ENCODE peak calls at places on chromosomes 4 and X, in six cellular contexts. E is fibroblast of the aortic adventitia, D is endodermal cell, C is WTC11, O is uterus, B is psoas muscle. L is an unnamed sample.

GRCh38 chrX:3143043-3143799 is 102.0 kb downstream of the ARSF start:
- DNase-seq in D (no peak), O (no peak), B (no peak), E (no peak), C (no peak), L (no peak)

GRCh38 chr4:137545461-137545861 is 13.2 kb upstream of the PCDH18 start:
- DNase-seq in B (no peak), D (no peak), O (peak), E (peak), C (no peak), L (no peak)

GRCh38 chr4:66750273-66750672 is 795.0 kb downstream of the CENPC start:
- DNase-seq in C (no peak), D (no peak), O (no peak), E (no peak), B (no peak), L (no peak)

GRCh38 chr4:57147335-57148060 is 37.3 kb upstream of the IGFBP7 start:
- DNase-seq in D (no peak), E (peak), O (no peak), B (no peak), C (no peak), L (no peak)

GRCh38 chrX:110836982-110837381 is 41.4 kb upstream of the CHRDL1 start:
- DNase-seq in C (peak), O (no peak), D (peak), E (no peak), B (no peak), L (no peak)

GRCh38 chr4:38008493-38009120 is 48.4 kb downstream of the PTTG2 start:
- DNase-seq in D (no peak), B (no peak), C (no peak), E (no peak), O (no peak), L (no peak)

GRCh38 chr4:37082912-37083311 is 161.6 kb upstream of the NWD2 start:
- DNase-seq in D (no peak), C (no peak), E (no peak), B (no peak), O (no peak), L (no peak)

GRCh38 chrX:155761185-155761584 is 120.0 kb upstream of the VAMP7 start:
- DNase-seq in E (no peak), D (no peak), C (no peak), O (no peak), B (no peak), L (no peak)

GRCh38 chr4:163495900-163496299 is 1.4 kb downstream of the TMA16 start:
- DNase-seq in O (no peak), E (no peak), B (no peak), D (no peak), C (no peak), L (no peak)

GRCh38 chr4:53346920-53347852 is 18.7 kb downstream of the SCFD2 start:
- DNase-seq in D (no peak), B (no peak), O (no peak), E (peak), C (no peak), L (no peak)

GRCh38 chrX:104668550-104668949 is 102.6 kb downstream of the IL1RAPL2 start:
- DNase-seq in D (no peak), E (no peak), C (no peak), O (no peak), B (no peak), L (no peak)

GRCh38 chrX:68932611-68933010 is 103.8 kb downstream of the EFNB1 start:
- DNase-seq in E (peak), B (peak), O (no peak), C (no peak), D (no peak), L (no peak)

GRCh38 chr4:84814100-84814750 is 152.3 kb downstream of the WDFY3 start:
- DNase-seq in D (no peak), C (no peak), E (peak), O (peak), B (no peak), L (no peak)

GRCh38 chr4:1874207-1874606 is 3.0 kb downstream of the NSD2 start:
- DNase-seq in C (no peak), E (no peak), B (no peak), O (no peak), D (no peak), L (no peak)

GRCh38 chr4:80492761-80493160 is 157.2 kb downstream of the CFAP299 start:
- DNase-seq in B (no peak), C (no peak), O (no peak), D (no peak), E (no peak), L (no peak)
- TF ChIP-seq CTCF in B (no peak), C (no peak), O (no peak), D (no peak), E (no peak), L (no peak)

GRCh38 chr4:156377036-156377700 is 423.5 kb upstream of the CTSO start:
- DNase-seq in E (peak), C (no peak), D (no peak), B (no peak), O (no peak), L (no peak)

GRCh38 chr4:156374069-156374468 is 420.4 kb upstream of the CTSO start:
- DNase-seq in D (no peak), C (no peak), E (no peak), O (peak), B (no peak), L (no peak)

GRCh38 chr4:156374894-156375293 is 421.2 kb upstream of the CTSO start:
- DNase-seq in B (no peak), C (no peak), D (no peak), E (no peak), O (no peak), L (no peak)

GRCh38 chr4:156378053-156378665 is 424.5 kb upstream of the CTSO start:
- DNase-seq in O (no peak), B (no peak), C (peak), D (peak), E (peak), L (no peak)
- TF ChIP-seq CTCF in O (peak), B (peak), C (peak), D (peak), E (peak), L (peak)

DNA sequence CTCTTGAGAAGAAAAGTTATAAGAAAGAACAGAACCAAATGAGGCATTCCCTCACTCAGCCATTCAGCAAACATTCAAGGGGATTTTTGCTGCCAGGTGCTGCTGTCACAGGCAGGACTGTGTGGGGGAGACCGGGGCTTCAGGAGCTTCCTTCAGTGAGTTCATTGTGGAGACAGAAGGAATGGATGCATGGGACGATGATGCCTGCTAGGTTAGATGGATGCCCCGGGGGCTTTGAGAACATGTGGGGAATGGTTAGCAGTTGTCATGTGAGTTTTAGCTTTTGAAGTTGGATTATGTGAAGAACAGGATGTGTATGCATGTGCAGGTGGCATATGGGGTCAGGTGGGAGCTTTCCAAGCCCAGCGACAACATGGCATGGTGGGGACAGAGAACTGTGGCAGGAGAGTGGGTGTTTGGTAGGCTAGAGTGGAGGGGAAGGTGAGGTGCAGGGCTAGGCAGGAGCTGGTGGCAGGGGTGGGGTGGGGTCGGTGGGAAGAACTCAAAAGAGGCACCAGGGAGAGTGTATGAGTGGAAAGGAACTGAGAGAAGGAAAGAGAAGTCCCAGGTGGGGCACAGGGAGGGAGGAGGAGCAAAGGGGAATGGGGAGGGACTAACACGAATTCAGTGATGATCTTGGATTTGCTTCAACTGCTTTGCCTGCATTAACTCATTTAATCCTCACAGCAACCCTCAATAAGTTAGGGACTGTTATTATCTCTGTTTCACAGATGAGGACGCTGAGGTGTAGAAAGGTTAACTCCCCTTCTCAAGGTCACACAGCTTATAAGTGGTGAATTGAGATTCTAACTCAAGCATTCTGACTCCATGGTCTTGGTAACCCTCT is 8.4 kb downstream of the DCUN1D4 start:
- DNase-seq in D (no peak), B (no peak), C (no peak), E (no peak), O (no peak), L (no peak)
- TF ChIP-seq CTCF in D (no peak), B (no peak), C (no peak), E (no peak), O (no peak), L (no peak)

DNA sequence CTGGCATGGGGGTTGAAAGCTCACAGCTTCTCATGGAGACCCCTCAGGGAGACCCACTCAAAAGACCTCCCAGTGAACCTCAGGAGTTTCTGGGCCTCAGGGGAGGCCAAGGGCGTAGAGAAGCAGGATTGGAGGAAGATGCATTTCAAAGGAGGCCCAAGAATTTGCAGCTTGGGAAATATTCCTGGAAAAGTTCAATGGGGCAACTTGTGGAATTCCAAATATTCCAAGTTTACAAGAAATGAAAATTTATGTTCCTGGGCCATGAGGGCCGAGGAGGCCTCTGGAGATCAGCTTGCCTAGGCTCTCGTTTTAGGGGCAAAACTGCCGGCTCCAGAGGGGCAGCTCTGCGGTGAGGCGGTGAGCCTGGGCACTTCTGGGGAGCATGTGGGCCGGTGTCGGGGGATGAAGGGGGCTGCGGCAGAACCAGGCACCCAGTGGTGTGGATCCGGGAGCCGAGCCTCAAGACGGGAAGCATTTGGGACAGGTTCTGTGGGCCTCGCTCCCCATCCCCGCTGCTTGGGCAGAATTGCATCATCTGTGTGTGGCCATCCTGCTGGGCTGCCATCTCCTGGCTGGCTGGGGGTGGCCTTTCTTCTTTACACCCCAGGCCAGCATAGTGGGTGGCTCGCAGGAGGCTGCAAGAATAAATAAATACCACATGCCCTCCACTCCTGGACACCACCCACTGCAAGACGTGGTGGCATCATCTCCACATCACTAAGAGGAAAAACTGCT is 54.6 kb upstream of the GPR78 start:
- DNase-seq in B (peak), D (no peak), O (no peak), C (no peak), E (peak), L (no peak)
- TF ChIP-seq CTCF in B (no peak), D (no peak), O (no peak), C (no peak), E (no peak), L (no peak)

GRCh38 chr4:17128268-17128667 is 229.8 kb upstream of the LDB2 start:
- DNase-seq in B (no peak), C (no peak), D (no peak), E (peak), O (no peak), L (no peak)

GRCh38 chr4:17126306-17126978 is 228.0 kb upstream of the LDB2 start:
- DNase-seq in E (peak), D (no peak), C (no peak), B (no peak), O (no peak), L (no peak)

GRCh38 chr4:17120761-17121160 is 222.3 kb upstream of the LDB2 start:
- DNase-seq in C (no peak), B (no peak), D (no peak), O (no peak), E (peak), L (no peak)

GRCh38 chr4:17124767-17125166 is 226.3 kb upstream of the LDB2 start:
- DNase-seq in O (no peak), E (no peak), D (no peak), C (no peak), B (no peak), L (no peak)
- TF ChIP-seq CTCF in O (no peak), E (peak), D (peak), C (peak), B (no peak), L (peak)

GRCh38 chr4:40843696-40844095 is 93.9 kb downstream of the NSUN7 start:
- DNase-seq in B (no peak), E (no peak), D (peak), C (peak), O (no peak), L (no peak)
- TF ChIP-seq CTCF in B (peak), E (no peak), D (peak), C (peak), O (no peak), L (no peak)

DNA sequence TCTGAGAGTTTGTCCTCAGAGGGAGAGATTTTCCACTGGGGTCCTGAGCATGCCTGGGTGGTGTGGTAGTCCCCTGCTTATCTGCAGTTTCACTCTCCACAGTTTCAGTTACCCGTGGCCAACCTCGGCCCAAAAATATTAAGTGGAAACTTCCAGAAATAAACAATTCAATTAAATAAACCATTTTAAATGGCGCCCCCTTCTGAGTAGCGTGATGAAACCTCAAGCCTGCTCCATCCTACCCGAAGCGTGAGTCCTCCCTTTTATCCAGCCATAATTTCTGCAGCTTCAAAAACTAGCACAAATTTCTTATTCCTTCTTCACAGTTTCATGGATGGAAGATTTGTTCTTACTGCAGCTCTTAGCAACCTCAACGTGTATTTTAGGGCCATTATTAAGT is 26.7 kb downstream of the PNMA6E start:
- DNase-seq in E (no peak), B (no peak), C (no peak), O (no peak), D (no peak), L (no peak)
- TF ChIP-seq CTCF in E (no peak), B (no peak), C (no peak), O (no peak), D (peak), L (no peak)

GRCh38 chr4:42425146-42426065 is 28.1 kb downstream of the SHISA3 start:
- DNase-seq in E (no peak), C (peak), O (no peak), B (no peak), D (peak), L (no peak)

GRCh38 chr4:42417491-42417890 is 20.2 kb downstream of the SHISA3 start:
- DNase-seq in D (no peak), C (no peak), E (peak), O (no peak), B (no peak), L (no peak)

GRCh38 chr4:42416017-42416416 is 18.7 kb downstream of the SHISA3 start:
- DNase-seq in B (no peak), C (no peak), O (no peak), E (no peak), D (peak), L (no peak)

DNA sequence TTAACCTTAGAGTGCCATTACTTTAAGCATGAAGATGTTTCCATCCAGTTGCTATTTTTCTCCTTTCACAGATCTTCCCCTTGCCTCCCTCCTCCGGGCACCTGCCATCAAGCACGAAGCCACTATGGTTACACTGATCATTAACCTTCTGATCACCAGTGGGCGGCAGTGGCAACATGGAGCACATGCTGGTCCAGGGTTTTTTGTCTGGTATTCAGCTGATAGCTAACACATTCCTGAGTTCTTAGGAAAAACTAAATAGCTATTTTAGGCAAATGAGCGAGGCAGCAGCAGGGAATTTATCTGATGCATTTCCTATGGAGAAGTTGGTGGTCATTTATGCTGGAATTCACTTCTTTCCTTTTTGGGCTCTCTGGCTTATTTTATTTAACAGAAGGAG is 22.8 kb downstream of the SHISA3 start:
- DNase-seq in D (no peak), E (peak), C (no peak), B (no peak), O (no peak), L (no peak)
- TF ChIP-seq CTCF in D (no peak), E (no peak), C (no peak), B (no peak), O (no peak), L (no peak)

GRCh38 chr4:73257995-73258667 is 467 bp downstream of the ANKRD17 start:
- DNase-seq in C (no peak), E (peak), D (no peak), O (peak), B (no peak), L (peak)
- TF ChIP-seq CTCF in C (no peak), E (peak), D (peak), O (no peak), B (peak), L (no peak)